ENCODE peak calls at places on chromosome X, in four cellular contexts. G is mesendoderm; T is naive thymus-derived CD4-positive, alpha-beta T cell; U is fibroblast of lung. O is an unnamed sample.

GRCh38 chrX:103730746-103731508 is 20.2 kb downstream of the TMEM31 start:
- DNase-seq in G (peak; percentile 94), T (no peak), U (peak; percentile 77), O (no peak)

GRCh38 chrX:142828129-142828528 is 197.6 kb upstream of the SPANXN4 start:
- DNase-seq in G (no peak), T (no peak), U (no peak), O (no peak)

GRCh38 chrX:13398073-13398823 is 78.4 kb upstream of the ATXN3L start:
- DNase-seq in G (peak; percentile 92), T (no peak), U (peak; percentile 100), O (peak; percentile 45)

GRCh38 chrX:103405009-103405333 is 28.6 kb downstream of the BEX3 start:
- DNase-seq in G (no peak), T (no peak), U (no peak), O (no peak)

GRCh38 chrX:1124531-1124930 is 87.9 kb downstream of the CRLF2 start:
- DNase-seq in G (no peak), T (no peak), U (no peak), O (no peak)

GRCh38 chrX:152637649-152638442 is at the start of gene GABRQ:
- DNase-seq in G (peak; percentile 93), T (no peak), U (peak; percentile 65), O (peak; percentile 47)

GRCh38 chrX:15299945-15300851 is 15.2 kb downstream of the ASB11 start:
- DNase-seq in G (peak; percentile 5), T (peak; percentile 12), U (peak; percentile 2), O (no peak)

GRCh38 chrX:71493111-71493613 is 39.7 kb upstream of the OGT start:
- DNase-seq in G (no peak), T (no peak), U (no peak), O (peak; percentile 36)

GRCh38 chrX:9163153-9163790 is 129.3 kb upstream of the FAM9B start:
- DNase-seq in G (no peak), T (no peak), U (peak; percentile 50), O (no peak)

GRCh38 chrX:128287693-128288092 is 235.5 kb upstream of the ACTRT1 start:
- DNase-seq in G (no peak), T (no peak), U (no peak), O (no peak)

GRCh38 chrX:7552758-7553157 is 290.2 kb upstream of the VCX start:
- DNase-seq in G (peak; percentile 9), T (no peak), U (no peak), O (no peak)

GRCh38 chrX:96721398-96721797 is 36.8 kb downstream of the DIAPH2 start:
- DNase-seq in G (no peak), T (no peak), U (no peak), O (no peak)

GRCh38 chrX:48904626-48905025 is 6.8 kb downstream of the SLC35A2 start:
- DNase-seq in G (no peak), T (no peak), U (no peak), O (no peak)

GRCh38 chrX:66728818-66729271 is 90.0 kb upstream of the EDA2R start:
- DNase-seq in G (peak; percentile 76), T (peak; percentile 73), U (peak; percentile 44), O (peak; percentile 49)

GRCh38 chrX:69236641-69237040 is 71.4 kb upstream of the PJA1 start:
- DNase-seq in G (no peak), T (no peak), U (no peak), O (no peak)

GRCh38 chrX:103446665-103447302 is 70.4 kb downstream of the BEX3 start:
- DNase-seq in G (peak; percentile 87), T (peak; percentile 25), U (peak; percentile 53), O (no peak)

GRCh38 chrX:104343408-104344129 is 88.8 kb upstream of the ESX1 start:
- DNase-seq in G (peak; percentile 92), T (peak; percentile 27), U (peak; percentile 79), O (no peak)

GRCh38 chrX:140525448-140525847 is 20.6 kb upstream of the SOX3 start:
- DNase-seq in G (peak; percentile 62), T (no peak), U (peak; percentile 69), O (no peak)

GRCh38 chrX:102658551-102658950 is 7.3 kb downstream of the GPRASP1 start:
- DNase-seq in G (no peak), T (no peak), U (no peak), O (no peak)

GRCh38 chrX:10177620-10178019 is 20.8 kb downstream of the CLCN4 start:
- DNase-seq in G (no peak), T (no peak), U (peak; percentile 30), O (no peak)

GRCh38 chrX:19751068-19751467 is 136.3 kb downstream of the SH3KBP1 start:
- DNase-seq in G (peak; percentile 14), T (no peak), U (peak; percentile 3), O (no peak)

GRCh38 chrX:19748898-19749680 is 138.3 kb downstream of the SH3KBP1 start:
- DNase-seq in G (no peak), T (no peak), U (no peak), O (no peak)

GRCh38 chrX:19753368-19753767 is 134.0 kb downstream of the SH3KBP1 start:
- DNase-seq in G (no peak), T (no peak), U (no peak), O (no peak)

GRCh38 chrX:19750028-19750786 is 137.2 kb downstream of the SH3KBP1 start:
- DNase-seq in G (no peak), T (no peak), U (no peak), O (no peak)

GRCh38 chrX:19752043-19752442 is 135.4 kb downstream of the SH3KBP1 start:
- DNase-seq in G (no peak), T (no peak), U (no peak), O (no peak)
- H3K4me1 ChIP-seq in G (no peaks in the 10 kb centered on the region), T (peaks cover 75% of the 10 kb centered on the region), U (no peaks in the 10 kb centered on the region), O (peaks cover 3% of the 10 kb centered on the region)

GRCh38 chrX:30887721-30888120 is 1.3 kb downstream of the TAB3 start:
- DNase-seq in G (no peak), T (no peak), U (no peak), O (no peak)
- H3K27ac ChIP-seq in G (no peak overlapping the region), T (peak overlapping the region; percentile 82), U (no peak overlapping the region), O (no peak overlapping the region)

DNA sequence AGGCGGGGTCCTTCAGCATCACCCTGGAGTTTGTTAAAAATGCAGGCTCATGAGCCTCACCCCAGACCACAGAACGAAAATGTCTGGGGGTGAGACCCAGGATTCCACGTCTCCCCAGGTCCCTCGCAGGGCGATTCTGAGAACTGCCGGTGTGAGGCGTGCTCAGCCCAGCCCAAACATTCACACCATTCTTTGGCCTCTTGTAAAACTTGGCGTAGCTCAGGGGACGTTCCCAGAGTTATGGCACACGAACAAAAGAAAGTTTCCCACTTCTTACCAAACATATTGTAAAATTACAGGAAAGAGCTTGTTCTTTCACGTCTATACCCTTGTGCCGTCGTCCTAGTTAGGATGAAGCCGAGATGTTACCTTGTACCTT is 12.9 kb downstream of the CD99 start:
- DNase-seq in G (peak; percentile 30), T (no peak), U (peak; percentile 77), O (no peak)
- H3K4me1 ChIP-seq in G (peaks cover 10% of the 10 kb centered on the region), T (peaks cover 88% of the 10 kb centered on the region), U (peaks cover 27% of the 10 kb centered on the region), O (peaks cover 81% of the 10 kb centered on the region)

GRCh38 chrX:26007462-26007861 is 130.7 kb upstream of the MAGEB18 start:
- DNase-seq in G (no peak), T (no peak), U (no peak), O (no peak)
- H3K27ac ChIP-seq in G (no peak overlapping the region), T (no peak overlapping the region), U (no peak overlapping the region), O (no peak overlapping the region)

DNA sequence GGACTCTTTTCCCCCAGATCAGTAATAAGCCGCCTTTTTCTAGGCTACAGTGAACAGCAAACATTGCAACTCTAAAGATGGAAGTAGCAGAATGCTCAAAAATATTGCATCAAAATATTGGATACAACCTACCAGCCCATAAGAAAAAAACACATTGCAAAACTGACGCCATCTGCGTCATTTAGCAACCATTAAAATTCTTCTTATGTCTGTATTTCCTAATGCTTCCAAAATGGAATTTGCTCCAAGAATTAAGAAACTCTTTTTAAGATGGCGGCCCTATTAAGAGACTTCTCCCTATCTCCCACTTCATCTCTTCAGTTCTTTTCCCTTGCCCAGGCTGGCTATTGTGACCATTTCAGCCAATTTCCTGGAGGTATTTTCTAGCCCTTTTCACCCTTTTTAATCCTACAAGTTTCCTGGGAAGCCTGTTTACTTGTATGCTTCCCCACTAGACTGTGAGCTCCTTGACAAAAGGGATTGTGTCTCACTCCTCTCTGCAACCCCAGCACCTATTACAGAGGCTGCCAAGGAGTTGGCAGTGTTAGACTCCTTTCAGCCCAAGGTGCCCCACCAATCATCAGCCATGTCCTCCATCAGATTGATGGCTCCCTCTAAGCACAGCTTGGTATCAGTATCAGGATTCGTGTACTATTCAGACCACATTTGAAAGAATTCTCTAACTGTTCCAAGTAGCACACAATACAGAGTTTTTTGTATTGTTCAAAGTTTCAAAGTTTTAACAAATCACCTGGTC is 4.4 kb downstream of the GPC3 start:
- DNase-seq in G (no peak), T (no peak), U (no peak), O (no peak)
- H3K4me1 ChIP-seq in G (no peaks in the 10 kb centered on the region), T (no peaks in the 10 kb centered on the region), U (no peaks in the 10 kb centered on the region), O (no peaks in the 10 kb centered on the region)

DNA sequence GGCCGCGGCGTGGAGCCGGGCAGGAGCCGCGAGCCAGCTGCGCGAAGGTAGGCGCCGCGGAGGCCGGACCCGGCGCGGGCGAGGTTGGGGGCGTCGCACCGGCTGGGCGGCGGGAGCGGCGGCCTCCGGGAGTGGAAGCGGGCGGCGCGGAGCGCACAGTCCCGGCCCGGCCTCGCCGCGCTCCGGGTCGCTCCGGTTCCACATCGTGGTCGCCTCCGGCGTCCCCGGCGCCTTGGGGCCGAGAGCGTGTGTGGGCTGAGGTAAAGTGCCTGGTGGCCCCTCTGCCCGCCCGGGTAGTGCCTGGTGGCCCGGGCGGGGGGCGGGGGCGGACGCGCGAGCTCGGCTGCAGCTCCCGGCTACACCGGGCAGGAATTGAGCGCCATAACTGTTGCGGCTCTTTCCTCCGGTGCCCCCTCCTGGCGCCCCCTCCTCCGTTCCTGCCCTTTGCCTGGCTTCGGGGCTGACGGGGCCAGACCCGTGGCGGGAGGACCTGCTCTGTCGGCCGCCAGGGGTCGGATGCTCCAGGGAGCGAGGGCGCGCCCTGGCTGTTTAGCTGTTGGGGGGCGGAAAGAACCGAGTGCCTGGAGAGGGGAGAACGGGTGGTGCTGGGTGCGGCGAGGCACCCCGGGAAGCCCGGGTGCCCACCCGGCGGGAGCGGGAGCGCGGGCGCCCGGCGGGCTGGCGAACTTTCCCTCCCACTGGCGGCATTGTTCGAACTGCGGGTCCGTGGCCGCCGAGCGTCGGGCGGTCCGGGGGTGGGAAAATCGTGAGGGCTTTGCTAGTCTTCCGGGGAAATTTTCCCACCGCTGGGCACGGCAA is 661 bp downstream of the JADE3 start:
- DNase-seq in G (peak; percentile 78), T (peak; percentile 16), U (peak; percentile 20), O (peak; percentile 54)
- H3K27ac ChIP-seq in G (peak overlapping the region; percentile 73), T (no peak overlapping the region), U (no peak overlapping the region), O (peak overlapping the region; percentile 67)

GRCh38 chrX:63514575-63514967 is 163.4 kb upstream of the SPIN4 start:
- DNase-seq in G (no peak), T (no peak), U (peak; percentile 40), O (no peak)
- H3K4me1 ChIP-seq in G (no peaks in the 10 kb centered on the region), T (no peaks in the 10 kb centered on the region), U (peaks cover 5% of the 10 kb centered on the region), O (no peaks in the 10 kb centered on the region)